ENCODE peak calls at places on chromosomes 7 and 10, in four cellular contexts. E is GM12891, J is GM12878, W is K562. B is an unnamed sample.

GRCh38 chr7:24123061-24123460 is 160.9 kb upstream of the NPY start:
- DNase-seq in W (no peak), J (no peak), E (no peak), B (no peak)

GRCh38 chr10:100697070-100697469 is 48.3 kb upstream of the PAX2 start:
- DNase-seq in E (no peak), W (no peak), J (no peak), B (no peak)

GRCh38 chr10:84845628-84846261 is 517.4 kb downstream of the CCSER2 start:
- DNase-seq in W (no peak), J (no peak), E (no peak), B (no peak)

GRCh38 chr10:5442990-5443370 is 30.6 kb downstream of the NET1 start:
- DNase-seq in E (no peak), J (no peak), W (no peak), B (no peak)

GRCh38 chr7:150481207-150481920 is 30.9 kb downstream of the GIMAP8 start:
- DNase-seq in J (no peak), E (no peak), W (no peak), B (no peak)

GRCh38 chr10:124078028-124078427 is 15.4 kb downstream of the CHST15 start:
- DNase-seq in J (no peak), E (no peak), W (no peak), B (no peak)

GRCh38 chr10:90288403-90288933 is 569.4 kb downstream of the HTR7 start:
- DNase-seq in E (no peak), J (no peak), W (no peak), B (no peak)

GRCh38 chr10:79104264-79104954 is 35.6 kb downstream of the ZMIZ1 start:
- DNase-seq in J (no peak), W (no peak), E (no peak), B (no peak)

DNA sequence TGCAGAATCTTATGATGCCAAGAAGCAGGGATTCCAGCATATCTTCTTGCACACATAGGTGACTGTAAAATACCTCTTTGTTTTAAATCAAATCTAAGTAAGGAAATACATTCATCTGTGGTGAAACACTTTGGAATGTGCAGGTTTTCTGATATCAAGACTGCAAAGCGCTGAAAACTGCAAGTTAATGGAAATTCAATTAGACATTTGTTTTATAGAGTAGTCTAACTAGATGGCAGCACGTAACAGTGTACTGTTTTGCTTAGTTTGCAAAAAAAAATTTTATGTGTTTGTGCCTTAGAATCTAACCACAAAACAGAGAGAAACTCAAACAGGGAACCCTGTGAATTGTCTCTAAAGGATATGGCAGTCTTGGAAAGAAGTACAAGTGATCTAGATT is 259.2 kb downstream of the HDAC9 start:
- DNase-seq in J (no peak), W (no peak), E (no peak), B (no peak)
- TF ChIP-seq TAF1 in J (no peak), W (no peak), E (no peak), B (no peak)

GRCh38 chr10:71138126-71138860 is 74.1 kb upstream of the UNC5B start:
- DNase-seq in J (no peak), E (no peak), W (no peak), B (no peak)
- TF ChIP-seq TAF1 in J (no peak), E (no peak), W (no peak), B (no peak)

GRCh38 chr7:41136551-41136950 is 566.3 kb downstream of the INHBA start:
- DNase-seq in W (no peak), E (no peak), J (no peak), B (no peak)
- TF ChIP-seq TAF1 in W (no peak), E (no peak), J (no peak), B (no peak)

DNA sequence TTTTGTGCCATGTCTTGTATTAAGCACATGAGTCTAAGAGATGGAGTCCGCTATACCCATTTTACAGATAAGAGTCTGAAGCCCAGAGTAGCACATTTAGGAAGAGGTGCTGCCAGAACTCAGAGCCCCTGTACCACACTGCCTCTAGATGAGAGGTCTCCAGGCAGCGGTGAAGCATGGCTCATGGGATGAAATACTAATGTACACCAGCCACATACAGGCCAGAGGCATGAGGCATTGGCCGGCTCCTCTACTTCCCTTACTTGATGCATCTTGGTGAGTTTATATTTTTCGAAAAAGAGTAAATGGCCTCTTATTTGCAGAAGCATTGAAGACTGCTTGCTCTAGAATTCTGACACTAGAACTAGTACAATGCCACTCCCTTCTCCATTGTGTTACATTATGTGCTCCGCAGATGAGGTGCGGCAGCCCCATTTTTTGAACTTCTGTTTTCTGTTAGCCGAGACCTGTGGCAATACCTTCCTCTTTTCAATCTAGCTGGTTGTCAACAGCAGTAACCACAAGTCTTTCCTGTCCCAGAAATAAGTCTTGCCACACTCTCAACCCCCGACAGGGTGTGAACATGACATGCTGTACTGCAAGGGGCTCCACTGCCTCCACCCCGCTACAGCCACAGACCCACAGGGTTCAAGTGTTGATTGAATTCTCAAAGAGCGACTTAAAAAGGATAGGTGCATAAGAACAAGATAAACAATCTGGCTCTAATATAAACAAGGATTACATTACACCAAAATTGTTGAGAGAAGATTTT is 145.3 kb downstream of the CELF2 start:
- DNase-seq in J (peak), W (peak), E (peak), B (peak)
- TF ChIP-seq TAF1 in J (no peak), W (no peak), E (no peak), B (no peak)

GRCh38 chr10:31075434-31075833 is 43.8 kb upstream of the ZNF438 start:
- DNase-seq in W (no peak), J (no peak), E (no peak), B (no peak)
- TF ChIP-seq TAF1 in W (no peak), J (no peak), E (no peak), B (no peak)

DNA sequence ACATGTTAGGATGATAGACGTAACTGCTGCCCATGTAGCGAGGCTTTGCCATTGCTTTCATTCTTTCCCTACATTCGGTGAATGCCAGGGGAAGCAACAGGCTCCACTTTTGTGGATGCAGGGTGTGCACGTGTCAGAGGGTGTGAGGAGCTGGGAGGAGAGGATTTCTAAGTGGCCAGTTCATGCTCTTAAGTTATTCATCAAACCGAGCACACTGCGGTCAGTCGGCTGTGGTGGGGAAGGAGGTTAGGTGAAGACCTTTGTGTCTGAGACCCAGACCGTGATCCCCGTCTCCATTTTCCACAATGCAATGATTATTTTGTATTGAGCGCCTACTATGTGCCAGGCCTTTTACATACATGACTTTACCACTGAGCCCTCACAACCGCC is 438.6 kb upstream of the GALNT17 start:
- DNase-seq in J (no peak), W (no peak), E (no peak), B (no peak)
- TF ChIP-seq TAF1 in J (no peak), W (no peak), E (no peak), B (no peak)

GRCh38 chr7:134589491-134589941 is 40.6 kb downstream of the AKR1B15 start:
- DNase-seq in E (no peak), W (no peak), J (no peak), B (no peak)
- TF ChIP-seq TAF1 in E (no peak), W (no peak), J (no peak), B (no peak)

GRCh38 chr10:108970016-108970415 is 953.3 kb downstream of the XPNPEP1 start:
- DNase-seq in E (peak), W (no peak), J (no peak), B (no peak)
- TF ChIP-seq TAF1 in E (no peak), W (no peak), J (no peak), B (no peak)